ENCODE peak calls at places on chromosomes 2 and 18, in eight cellular contexts. A is heart left ventricle, I is transverse colon, R is IMR-90, X is stomach, T is GM12892, K is uterus, F is ovary. L is an unnamed sample.

GRCh38 chr2:16665746-16666452 is at the start of gene CYRIA:
- DNase-seq in A (peak; percentile 58), I (peak; percentile 77), R (no peak), X (peak; percentile 73), T (peak; percentile 37), K (peak; percentile 70), F (peak; percentile 70), L (peak; percentile 63)

GRCh38 chr2:11829324-11829946 is 83.0 kb downstream of the LPIN1 start:
- DNase-seq in A (peak; percentile 72), I (peak; percentile 49), R (peak; percentile 34), X (peak; percentile 63), T (peak; percentile 29), K (peak; percentile 43), F (peak; percentile 54), L (peak; percentile 92)

GRCh38 chr18:14122099-14122498 is 10.1 kb downstream of the ZNF519 start:
- DNase-seq in A (no peak), I (no peak), R (no peak), X (no peak), T (no peak), K (no peak), F (no peak), L (no peak)

GRCh38 chr2:20625491-20625919 is 25.4 kb downstream of the HS1BP3 start:
- DNase-seq in A (peak; percentile 35), I (no peak), R (no peak), X (no peak), T (no peak), K (no peak), F (no peak), L (no peak)

GRCh38 chr2:134173338-134174016 is 80.4 kb upstream of the MGAT5 start:
- DNase-seq in A (peak; percentile 80), I (peak; percentile 77), R (no peak), X (peak; percentile 54), T (no peak), K (no peak), F (no peak), L (peak; percentile 31)

GRCh38 chr18:79723628-79724027 is 44.0 kb downstream of the CTDP1 start:
- DNase-seq in A (no peak), I (peak; percentile 53), R (no peak), X (no peak), T (no peak), K (no peak), F (no peak), L (no peak)

GRCh38 chr2:240800241-240800640 is 19.8 kb downstream of the KIF1A start:
- DNase-seq in A (no peak), I (no peak), R (peak; percentile 3), X (no peak), T (no peak), K (peak; percentile 12), F (peak; percentile 27), L (no peak)

GRCh38 chr2:65402780-65403528 is 29.4 kb downstream of the SPRED2 start:
- DNase-seq in A (no peak), I (no peak), R (no peak), X (no peak), T (no peak), K (no peak), F (no peak), L (no peak)

GRCh38 chr2:129233166-129233565 is 746.3 kb upstream of the RAB6C start:
- DNase-seq in A (no peak), I (no peak), R (no peak), X (no peak), T (no peak), K (no peak), F (no peak), L (no peak)

GRCh38 chr2:60152226-60152833 is 401.1 kb downstream of the BCL11A start:
- DNase-seq in A (no peak), I (no peak), R (peak; percentile 12), X (no peak), T (no peak), K (no peak), F (no peak), L (no peak)

GRCh38 chr18:56789004-56789888 is 138.1 kb downstream of the WDR7 start:
- DNase-seq in A (peak; percentile 48), I (peak; percentile 22), R (peak; percentile 13), X (no peak), T (no peak), K (no peak), F (no peak), L (no peak)

GRCh38 chr2:202444000-202444399 is 67.9 kb downstream of the BMPR2 start:
- DNase-seq in A (no peak), I (no peak), R (no peak), X (no peak), T (no peak), K (no peak), F (no peak), L (no peak)

GRCh38 chr2:202442882-202443281 is 66.8 kb downstream of the BMPR2 start:
- DNase-seq in A (no peak), I (no peak), R (peak; percentile 52), X (no peak), T (no peak), K (no peak), F (no peak), L (no peak)
- TF ChIP-seq POLR2A in A (no peak), I (no peak), R (no peak), X (no peak), T (no peak), K (no peak), F (no peak), L (no peak)

DNA sequence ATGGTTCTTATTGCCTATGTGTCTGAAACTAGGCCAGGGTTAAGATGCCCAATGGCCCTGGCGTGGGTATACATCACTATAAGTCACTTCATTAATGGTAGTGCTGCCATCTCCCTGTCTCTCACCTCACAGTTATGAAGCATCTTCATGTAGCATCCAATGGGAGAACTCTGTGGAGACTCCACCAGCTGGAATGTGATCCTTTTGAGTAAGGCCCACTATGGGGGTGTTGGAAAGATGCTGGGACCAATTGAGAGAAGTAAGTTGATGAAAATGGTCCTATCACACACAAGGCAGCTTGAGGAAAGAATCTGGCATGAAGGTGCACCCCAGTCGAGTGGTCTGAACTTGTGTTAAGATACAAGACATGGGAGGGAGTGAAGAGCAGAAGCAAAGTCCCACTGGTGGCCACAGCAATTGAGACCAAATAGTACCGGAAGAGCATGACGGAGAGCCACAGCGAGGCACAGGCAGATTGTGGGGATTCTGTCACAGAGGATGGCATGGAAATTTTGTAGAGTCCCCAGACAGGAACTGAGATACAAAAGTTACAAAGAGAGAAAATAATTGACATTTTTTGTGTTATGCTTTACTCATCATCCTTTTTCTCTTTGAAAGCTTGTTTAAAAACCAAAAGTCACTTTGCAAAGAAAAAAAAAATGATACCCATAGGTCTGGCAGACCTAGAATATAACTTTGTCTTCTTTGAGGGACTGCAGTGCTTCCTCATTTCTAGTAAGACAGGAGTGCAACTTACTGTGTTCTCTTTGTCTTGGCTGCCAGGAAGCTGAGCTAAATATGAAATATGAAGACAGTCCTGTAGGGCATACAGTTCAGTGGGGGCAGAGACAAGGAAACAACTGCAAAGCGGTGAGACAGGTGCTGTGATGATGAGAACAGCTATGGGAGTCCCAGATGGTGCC is 4.9 kb downstream of the ARHGAP25 start:
- DNase-seq in A (no peak), I (no peak), R (no peak), X (no peak), T (no peak), K (no peak), F (no peak), L (no peak)
- TF ChIP-seq POLR2A in A (no peak), I (no peak), R (no peak), X (no peak), T (no peak), K (no peak), F (no peak), L (no peak)

GRCh38 chr2:74457129-74457548 is 1.1 kb upstream of the WBP1 start:
- DNase-seq in A (no peak), I (no peak), R (peak; percentile 31), X (no peak), T (no peak), K (no peak), F (no peak), L (no peak)

GRCh38 chr2:74457549-74458131 is 598 bp upstream of the WBP1 start:
- DNase-seq in A (peak; percentile 67), I (peak; percentile 86), R (no peak), X (peak; percentile 74), T (peak; percentile 55), K (no peak), F (peak; percentile 79), L (peak; percentile 79)

GRCh38 chr2:74459377-74460118 is 1.3 kb downstream of the WBP1 start:
- DNase-seq in A (no peak), I (no peak), R (no peak), X (no peak), T (no peak), K (no peak), F (no peak), L (no peak)

GRCh38 chr2:74458957-74459290 is 686 bp downstream of the WBP1 start:
- DNase-seq in A (no peak), I (no peak), R (no peak), X (no peak), T (no peak), K (no peak), F (no peak), L (no peak)

GRCh38 chr2:74458132-74458956 is at the start of gene WBP1:
- DNase-seq in A (peak; percentile 100), I (peak; percentile 100), R (peak; percentile 100), X (peak; percentile 100), T (peak; percentile 88), K (peak; percentile 100), F (peak; percentile 99), L (peak; percentile 100)
- TF ChIP-seq POLR2A in A (peak; percentile 61), I (peak; percentile 83), R (no peak), X (peak; percentile 77), T (peak; percentile 49), K (peak; percentile 42), F (no peak), L (peak; percentile 84)

GRCh38 chr2:148021059-148021985 is at the start of gene MBD5:
- DNase-seq in A (peak; percentile 40), I (peak; percentile 46), R (peak; percentile 58), X (peak; percentile 37), T (peak; percentile 11), K (no peak), F (no peak), L (peak; percentile 53)
- TF ChIP-seq POLR2A in A (no peak), I (peak; percentile 59), R (peak; percentile 32), X (no peak), T (no peak), K (no peak), F (peak; percentile 16), L (peak; percentile 9)

DNA sequence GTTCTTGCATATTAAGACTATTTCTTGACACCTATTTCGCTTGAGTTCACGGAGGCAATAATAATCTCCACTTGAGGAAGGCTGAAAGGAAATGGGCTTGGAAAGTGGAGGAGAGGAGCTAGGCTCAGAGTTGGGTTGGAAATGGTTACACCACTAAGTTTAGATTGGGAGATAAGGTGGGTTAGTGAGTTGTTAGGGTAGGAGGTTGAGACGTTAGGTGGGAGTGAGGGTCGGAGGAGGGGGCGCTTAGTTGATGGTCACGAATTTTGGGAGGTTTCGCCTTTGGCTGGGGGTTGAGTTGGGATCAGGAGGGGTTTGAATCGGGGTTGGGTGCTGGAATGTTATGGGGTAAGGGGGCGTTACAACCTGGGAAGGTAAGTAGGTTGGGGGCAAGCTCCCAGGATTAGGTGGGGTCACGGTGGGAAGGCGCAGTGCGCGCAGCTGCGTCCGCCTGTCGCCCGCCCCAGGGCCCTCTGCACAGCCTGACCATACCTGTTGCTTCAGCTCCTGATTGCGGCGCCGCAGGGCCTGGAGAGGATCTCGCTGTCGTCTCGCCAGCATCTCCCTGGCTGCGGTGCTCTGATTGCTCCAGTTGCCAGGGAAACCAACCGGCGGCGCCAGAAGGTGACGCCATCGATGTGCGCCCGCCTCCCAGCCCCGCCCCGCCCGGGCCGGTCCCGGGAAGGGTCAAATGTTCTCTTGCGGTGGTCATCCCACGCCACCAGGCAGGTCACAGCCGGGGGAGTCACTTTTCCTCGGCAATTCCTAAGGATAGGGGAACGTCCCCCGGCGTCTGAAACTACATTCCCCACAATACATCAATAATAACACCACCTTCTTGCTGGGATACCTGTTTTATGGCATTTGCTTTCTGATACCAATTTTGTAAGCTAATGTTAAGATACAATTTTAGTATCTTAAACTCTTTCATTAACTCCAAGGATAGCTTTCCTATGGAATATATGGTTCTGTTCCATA is at the start of gene NPHP1:
- DNase-seq in A (peak; percentile 87), I (peak; percentile 89), R (peak; percentile 75), X (peak; percentile 86), T (peak; percentile 87), K (peak; percentile 90), F (peak; percentile 93), L (peak; percentile 84)
- TF ChIP-seq POLR2A in A (peak; percentile 63), I (peak; percentile 39), R (peak; percentile 49), X (no peak), T (peak; percentile 73), K (peak; percentile 35), F (peak; percentile 42), L (peak; percentile 9)

L was measured in adrenal gland.